ENCODE peak calls at places on chromosomes 5 and 9, in seven cellular contexts. C is effector CD4-positive, alpha-beta T cell; O is stimulated activated effector memory CD8-positive, alpha-beta T cell treated with anti-CD3 and anti-CD28 coated beads, Interleukin-12 subunit alpha, Interleukin-12 subunit beta, amount 100 ng/mL, for 72 hours; A is mesothelial cell of epicardium; S is A673; W is endothelial cell; D is transverse colon. X is an unnamed sample.

GRCh38 chr9:126440938-126441337 is 114.3 kb downstream of the MVB12B start:
- DNase-seq in C (no peak), O (no peak), A (no peak), S (no peak), W (no peak), D (no peak), X (peak)

GRCh38 chr9:35907732-35908483 is 1.4 kb upstream of the SPAAR start:
- DNase-seq in C (no peak), O (peak), A (no peak), S (peak), W (peak), D (peak), X (no peak)

GRCh38 chr9:81683214-81683613 is 6.1 kb downstream of the TLE1 start:
- DNase-seq in C (no peak), O (no peak), A (no peak), S (no peak), W (no peak), D (no peak), X (no peak)

GRCh38 chr5:124922255-124922975 is 176.0 kb upstream of the ZNF608 start:
- DNase-seq in C (no peak), O (no peak), A (no peak), S (no peak), W (no peak), D (no peak), X (peak)

GRCh38 chr9:134262035-134262434 is 64.2 kb upstream of the RXRA start:
- DNase-seq in C (no peak), O (no peak), A (no peak), S (no peak), W (no peak), D (no peak), X (no peak)

GRCh38 chr5:53179681-53180080 is 70.1 kb upstream of the MOCS2 start:
- DNase-seq in C (no peak), O (no peak), A (no peak), S (no peak), W (no peak), D (no peak), X (no peak)

GRCh38 chr9:122158202-122158601 is 1.4 kb downstream of the NDUFA8 start:
- DNase-seq in C (no peak), O (no peak), A (no peak), S (peak), W (peak), D (peak), X (no peak)

GRCh38 chr5:18772475-18772874 is 1138.2 kb downstream of the TAF11L14 start:
- DNase-seq in C (no peak), O (no peak), A (no peak), S (no peak), W (no peak), D (no peak), X (peak)

GRCh38 chr5:119190470-119190869 is 119.6 kb downstream of the DMXL1 start:
- DNase-seq in C (no peak), O (no peak), A (no peak), S (no peak), W (no peak), D (no peak), X (no peak)

GRCh38 chr9:77435272-77435671 is 212.8 kb downstream of the GNA14 start:
- DNase-seq in C (no peak), O (no peak), A (no peak), S (no peak), W (no peak), D (no peak), X (no peak)

GRCh38 chr5:93582677-93583524 is at the start of gene NR2F1:
- DNase-seq in C (no peak), O (peak), A (no peak), S (peak), W (no peak), D (peak), X (peak)

GRCh38 chr5:170720984-170721383 is 62.5 kb upstream of the GABRP start:
- DNase-seq in C (no peak), O (peak), A (no peak), S (no peak), W (no peak), D (no peak), X (no peak)

GRCh38 chr9:129885018-129885669 is 49.9 kb downstream of the USP20 start:
- DNase-seq in C (no peak), O (peak), A (no peak), S (peak), W (no peak), D (peak), X (no peak)

GRCh38 chr9:209143-209758 is 5.4 kb upstream of the DOCK8 start:
- DNase-seq in C (no peak), O (no peak), A (no peak), S (no peak), W (no peak), D (no peak), X (no peak)

X was measured in NCI-H1930.